ENCODE peak calls at places on chromosome 14, in six cellular contexts. G is heart left ventricle, N is cardiac fibroblast, M is body of pancreas, J is RWPE1, E is GM20000. S is an unnamed sample.

GRCh38 chr14:101889898-101890297 is 74.5 kb upstream of the DYNC1H1 start:
- DNase-seq in J (no peak), N (peak), G (no peak), M (no peak), E (peak), S (no peak)

GRCh38 chr14:76117789-76118188 is 33.9 kb upstream of the GPATCH2L start:
- DNase-seq in E (no peak), G (no peak), M (no peak), J (no peak), N (no peak), S (no peak)

GRCh38 chr14:55731881-55732498 is 152.0 kb downstream of the KTN1 start:
- DNase-seq in N (peak), G (peak), J (no peak), E (peak), M (peak), S (peak)

GRCh38 chr14:89621009-89621421 is 204.0 kb upstream of the FOXN3 start:
- DNase-seq in N (no peak), M (peak), J (no peak), E (peak), G (no peak), S (no peak)

GRCh38 chr14:79781882-79782281 is 429.4 kb downstream of the DIO2 start:
- DNase-seq in M (no peak), J (no peak), N (peak), E (no peak), G (no peak), S (no peak)

GRCh38 chr14:36028218-36028617 is 148.3 kb downstream of the PTCSC3 start:
- DNase-seq in G (no peak), J (no peak), N (no peak), M (no peak), E (no peak), S (no peak)

GRCh38 chr14:71049435-71050147 is 142.3 kb downstream of the PCNX1 start:
- DNase-seq in G (no peak), E (no peak), J (peak), M (no peak), N (peak), S (no peak)

GRCh38 chr14:85534914-85535313 is 5.0 kb downstream of the FLRT2 start:
- DNase-seq in E (peak), G (no peak), J (no peak), M (no peak), N (no peak), S (no peak)

GRCh38 chr14:32230181-32230580 is 27.1 kb upstream of the RNU6-8 start:
- DNase-seq in M (no peak), E (no peak), J (peak), G (no peak), N (peak), S (no peak)

GRCh38 chr14:103504991-103505565 is 17.6 kb downstream of the CKB start:
- DNase-seq in E (no peak), G (no peak), M (no peak), J (no peak), N (no peak), S (no peak)

GRCh38 chr14:52951730-52952481 is 1.1 kb upstream of the FERMT2 start:
- DNase-seq in E (peak), M (peak), J (peak), N (peak), G (peak), S (peak)

GRCh38 chr14:32252030-32252670 is 49.1 kb upstream of the RNU6-8 start:
- DNase-seq in E (peak), J (peak), G (peak), N (peak), M (peak), S (peak)

GRCh38 chr14:98953544-98954346 is 318.3 kb downstream of the BCL11B start:
- DNase-seq in N (peak), J (peak), E (no peak), G (no peak), M (peak), S (peak)

GRCh38 chr14:76352639-76353281 is 23.2 kb upstream of the ESRRB start:
- DNase-seq in J (peak), E (peak), N (peak), G (peak), M (peak), S (peak)

GRCh38 chr14:101352567-101352966 is 208.7 kb upstream of the DIO3 start:
- DNase-seq in G (peak), E (no peak), M (no peak), J (no peak), N (no peak), S (no peak)

GRCh38 chr14:39812532-39813320 is 380.5 kb upstream of the FBXO33 start:
- DNase-seq in J (no peak), M (no peak), N (no peak), E (no peak), G (no peak), S (no peak)

GRCh38 chr14:100537701-100538565 is 49.3 kb downstream of the BEGAIN start:
- DNase-seq in N (no peak), M (peak), J (no peak), E (peak), G (peak), S (no peak)

GRCh38 chr14:91947196-91948184 is at the start of gene FBLN5:
- DNase-seq in G (peak), N (peak), E (no peak), J (peak), M (peak), S (peak)

GRCh38 chr14:89365071-89365801 is 51.8 kb downstream of the FOXN3 start:
- DNase-seq in G (peak), E (peak), J (no peak), N (peak), M (no peak), S (no peak)

GRCh38 chr14:53956427-53957201 is at the start of gene BMP4:
- DNase-seq in G (peak), E (peak), M (peak), N (peak), J (no peak), S (peak)

GRCh38 chr14:60035177-60035576 is 56.5 kb upstream of the PCNX4 start:
- DNase-seq in M (no peak), E (no peak), N (no peak), G (no peak), J (no peak), S (no peak)

DNA sequence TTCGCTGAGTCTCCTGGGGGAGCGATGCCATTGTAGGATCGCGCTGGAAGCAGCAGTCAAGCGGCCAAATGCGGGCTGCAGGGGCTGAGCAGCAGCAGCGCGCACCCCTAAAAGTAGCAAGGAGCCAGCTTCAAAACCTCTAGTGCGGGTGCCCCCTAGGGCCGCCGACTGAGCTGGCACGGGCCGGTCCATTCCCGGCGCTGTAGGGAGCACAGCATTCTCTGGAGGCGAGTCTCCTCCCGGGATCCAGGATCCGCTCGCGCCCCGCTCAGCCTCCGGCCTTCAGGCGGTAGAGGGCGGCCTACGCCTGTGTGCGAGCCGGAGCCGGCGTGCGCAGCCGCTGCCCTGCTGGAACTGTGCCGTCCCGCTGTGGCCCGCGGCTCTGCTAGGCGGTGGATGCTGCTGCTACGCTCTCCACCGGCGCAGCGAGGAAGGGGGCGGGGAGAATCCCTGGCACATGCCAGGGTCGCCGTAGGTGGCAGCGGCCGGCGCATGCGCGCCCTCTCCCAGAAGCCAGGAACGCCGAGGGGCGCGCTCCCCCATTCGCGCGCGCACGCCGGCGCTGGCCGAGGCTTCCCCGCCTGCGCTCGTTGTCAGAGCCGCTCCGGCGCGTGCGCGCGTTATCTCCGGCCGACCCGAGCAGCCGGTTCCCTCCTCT is at the start of gene FUT8:
- DNase-seq in G (peak), J (peak), M (peak), E (peak), N (peak), S (peak)
- TF ChIP-seq CTCF in G (peak), J (peak), M (peak), E (peak), N (peak), S (peak)

GRCh38 chr14:23346693-23347405 is 5.8 kb downstream of the SLC22A17 start:
- DNase-seq in M (no peak), G (no peak), J (no peak), N (no peak), E (no peak), S (no peak)

GRCh38 chr14:23344481-23344880 is 8.2 kb downstream of the SLC22A17 start:
- DNase-seq in E (no peak), G (no peak), J (no peak), N (no peak), M (no peak), S (no peak)

GRCh38 chr14:23347406-23348296 is 5.0 kb downstream of the SLC22A17 start:
- DNase-seq in G (no peak), M (no peak), E (peak), N (no peak), J (no peak), S (no peak)

GRCh38 chr14:23348297-23348655 is 4.4 kb downstream of the SLC22A17 start:
- DNase-seq in E (peak), J (no peak), N (no peak), G (no peak), M (no peak), S (no peak)

GRCh38 chr14:23345987-23346692 is 6.5 kb downstream of the SLC22A17 start:
- DNase-seq in J (no peak), E (no peak), G (no peak), N (no peak), M (no peak), S (no peak)
- TF ChIP-seq CTCF in J (no peak), E (no peak), G (no peak), N (no peak), M (no peak), S (no peak)

GRCh38 chr14:74978416-74978947 is 23.1 kb upstream of the PGF start:
- DNase-seq in M (no peak), N (no peak), E (no peak), G (no peak), J (no peak), S (no peak)

GRCh38 chr14:74980746-74981661 is 21.7 kb upstream of the EIF2B2 start:
- DNase-seq in M (no peak), E (no peak), N (peak), G (no peak), J (no peak), S (no peak)

GRCh38 chr14:74979029-74979428 is 23.6 kb upstream of the PGF start:
- DNase-seq in N (no peak), E (no peak), G (no peak), J (no peak), M (no peak), S (no peak)

GRCh38 chr14:74980398-74980745 is 22.3 kb upstream of the EIF2B2 start:
- DNase-seq in M (no peak), G (no peak), E (no peak), J (no peak), N (peak), S (no peak)

GRCh38 chr14:74979442-74980397 is 23.0 kb upstream of the EIF2B2 start:
- DNase-seq in N (peak), J (no peak), G (no peak), M (no peak), E (no peak), S (no peak)
- TF ChIP-seq CTCF in N (peak), J (no peak), G (no peak), M (no peak), E (no peak), S (no peak)

GRCh38 chr14:28755930-28756895 is 10.4 kb upstream of the FOXG1 start:
- DNase-seq in N (no peak), M (no peak), G (no peak), J (no peak), E (no peak), S (no peak)

GRCh38 chr14:28758253-28758915 is 8.2 kb upstream of the FOXG1 start:
- DNase-seq in E (peak), G (no peak), M (no peak), J (no peak), N (no peak), S (no peak)

GRCh38 chr14:28755198-28755794 is 11.3 kb upstream of the FOXG1 start:
- DNase-seq in J (no peak), M (no peak), N (no peak), E (no peak), G (no peak), S (no peak)

GRCh38 chr14:28757790-28758189 is 8.8 kb upstream of the FOXG1 start:
- DNase-seq in N (no peak), E (no peak), G (no peak), M (no peak), J (no peak), S (no peak)

GRCh38 chr14:28756896-28757570 is 9.6 kb upstream of the FOXG1 start:
- DNase-seq in G (no peak), E (no peak), M (peak), J (no peak), N (peak), S (peak)
- TF ChIP-seq CTCF in G (peak), E (peak), M (no peak), J (peak), N (peak), S (peak)

DNA sequence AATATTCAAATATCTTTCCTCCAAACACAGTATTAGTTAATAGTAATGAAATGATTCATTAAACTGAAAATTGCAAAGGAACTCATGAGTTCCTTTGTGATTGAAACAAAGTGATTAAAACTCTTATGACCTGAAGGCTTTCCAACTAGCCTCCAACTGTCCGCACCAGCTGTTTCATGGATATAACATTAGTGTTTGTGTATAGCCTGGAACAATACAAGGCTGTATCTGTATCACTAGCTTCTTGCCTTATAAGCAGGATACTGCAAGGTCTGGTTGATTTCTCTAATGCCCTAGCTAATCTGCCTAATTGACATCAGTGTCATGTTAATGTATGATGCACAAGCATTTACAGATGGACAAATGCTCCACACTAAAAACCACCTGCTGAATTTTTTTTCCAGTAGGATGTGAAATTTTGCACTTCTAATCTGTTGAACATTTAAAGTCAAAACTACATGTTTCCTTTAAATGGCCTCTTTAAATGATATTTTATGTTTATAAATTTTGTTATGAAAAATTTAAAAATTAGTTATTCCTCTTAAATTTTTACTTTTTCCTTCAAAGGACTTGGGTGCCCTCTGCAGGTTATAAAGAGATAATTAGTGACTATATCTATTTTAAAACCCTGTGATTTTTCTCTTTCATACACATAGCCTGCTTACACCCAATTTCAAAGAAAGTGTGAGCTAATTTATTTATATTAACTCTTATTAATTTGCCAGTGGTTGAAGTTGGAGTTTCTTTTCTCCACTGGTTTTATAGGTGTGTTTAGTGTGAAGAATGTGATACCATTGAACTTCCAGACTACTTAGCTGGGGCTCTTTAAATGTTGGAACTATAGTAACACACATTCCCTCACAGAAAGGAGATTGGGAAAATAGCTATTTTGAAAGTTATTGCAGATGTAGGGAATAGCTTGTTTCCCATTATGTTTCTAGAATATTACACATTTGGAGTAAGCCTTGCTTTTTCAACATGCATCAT is 25.4 kb downstream of the AP5M1 start:
- DNase-seq in G (no peak), N (peak), M (no peak), E (no peak), J (no peak), S (no peak)
- TF ChIP-seq CTCF in G (no peak), N (peak), M (peak), E (no peak), J (peak), S (peak)

S was measured in Calu3.